ENCODE peak calls at places on chromosomes 3 and 15, in nine cellular contexts. One of them, this sample, is unnamed.
A peak's percentile ranks its signal among the peaks of the same experiment; 100 is the strongest.

GRCh38 chr3:4547799-4548198 is 54.7 kb downstream of the ITPR1 start:
- DNase-seq in GM23248: no peak
- DNase-seq in lung: no peak
- DNase-seq in upper lobe of right lung: no peak
- DNase-seq in fibroblast of gingiva: no peak
- DNase-seq in GM18507: no peak
- DNase-seq in effector memory CD8-positive, alpha-beta T cell: no peak
- DNase-seq in HS-5: no peak
- DNase-seq in activated naive CD4-positive, alpha-beta T cell treated with anti-CD3 and anti-CD28 coated beads for 36 hours: no peak
- DNase-seq in this sample: no peak

GRCh38 chr3:184345678-184346144 is 8.3 kb downstream of the FAM131A start:
- DNase-seq in GM23248: peak; percentile 90
- DNase-seq in lung: peak; percentile 77
- DNase-seq in upper lobe of right lung: peak; percentile 76
- DNase-seq in fibroblast of gingiva: peak; percentile 78
- DNase-seq in GM18507: no peak
- DNase-seq in effector memory CD8-positive, alpha-beta T cell: no peak
- DNase-seq in HS-5: no peak
- DNase-seq in activated naive CD4-positive, alpha-beta T cell treated with anti-CD3 and anti-CD28 coated beads for 36 hours: no peak
- DNase-seq in this sample: no peak

GRCh38 chr3:72657666-72658065 is 190.6 kb downstream of the SHQ1 start:
- DNase-seq in GM23248: no peak
- DNase-seq in lung: no peak
- DNase-seq in upper lobe of right lung: no peak
- DNase-seq in fibroblast of gingiva: no peak
- DNase-seq in GM18507: no peak
- DNase-seq in effector memory CD8-positive, alpha-beta T cell: no peak
- DNase-seq in HS-5: no peak
- DNase-seq in activated naive CD4-positive, alpha-beta T cell treated with anti-CD3 and anti-CD28 coated beads for 36 hours: peak; percentile 83
- DNase-seq in this sample: no peak

GRCh38 chr3:44894485-44894884 is 20.1 kb downstream of the TGM4 start:
- DNase-seq in GM23248: no peak
- DNase-seq in lung: no peak
- DNase-seq in upper lobe of right lung: no peak
- DNase-seq in fibroblast of gingiva: no peak
- DNase-seq in GM18507: no peak
- DNase-seq in effector memory CD8-positive, alpha-beta T cell: no peak
- DNase-seq in HS-5: no peak
- DNase-seq in activated naive CD4-positive, alpha-beta T cell treated with anti-CD3 and anti-CD28 coated beads for 36 hours: no peak
- DNase-seq in this sample: no peak

GRCh38 chr3:190601597-190601996 is 87.7 kb downstream of the IL1RAP start:
- DNase-seq in GM23248: no peak
- DNase-seq in lung: no peak
- DNase-seq in upper lobe of right lung: no peak
- DNase-seq in fibroblast of gingiva: no peak
- DNase-seq in GM18507: no peak
- DNase-seq in effector memory CD8-positive, alpha-beta T cell: no peak
- DNase-seq in HS-5: no peak
- DNase-seq in activated naive CD4-positive, alpha-beta T cell treated with anti-CD3 and anti-CD28 coated beads for 36 hours: no peak
- DNase-seq in this sample: no peak

GRCh38 chr15:45660231-45660979 is 25.6 kb downstream of the SQOR start:
- DNase-seq in GM23248: no peak
- DNase-seq in lung: no peak
- DNase-seq in upper lobe of right lung: no peak
- DNase-seq in fibroblast of gingiva: peak; percentile 72
- DNase-seq in GM18507: no peak
- DNase-seq in effector memory CD8-positive, alpha-beta T cell: no peak
- DNase-seq in HS-5: no peak
- DNase-seq in activated naive CD4-positive, alpha-beta T cell treated with anti-CD3 and anti-CD28 coated beads for 36 hours: no peak
- DNase-seq in this sample: no peak

GRCh38 chr15:82803793-82804574 is 1.9 kb downstream of the FSD2 start:
- DNase-seq in GM23248: peak; percentile 23
- DNase-seq in lung: no peak
- DNase-seq in upper lobe of right lung: no peak
- DNase-seq in fibroblast of gingiva: no peak
- DNase-seq in GM18507: no peak
- DNase-seq in effector memory CD8-positive, alpha-beta T cell: no peak
- DNase-seq in HS-5: no peak
- DNase-seq in activated naive CD4-positive, alpha-beta T cell treated with anti-CD3 and anti-CD28 coated beads for 36 hours: no peak
- DNase-seq in this sample: no peak

GRCh38 chr3:104952587-104952986 is 414.1 kb upstream of the ALCAM start:
- DNase-seq in GM23248: peak; percentile 71
- DNase-seq in lung: peak; percentile 63
- DNase-seq in upper lobe of right lung: no peak
- DNase-seq in fibroblast of gingiva: peak; percentile 95
- DNase-seq in GM18507: no peak
- DNase-seq in effector memory CD8-positive, alpha-beta T cell: no peak
- DNase-seq in HS-5: peak; percentile 35
- DNase-seq in activated naive CD4-positive, alpha-beta T cell treated with anti-CD3 and anti-CD28 coated beads for 36 hours: no peak
- DNase-seq in this sample: peak; percentile 76

GRCh38 chr3:79515072-79515471 is 252.7 kb downstream of the ROBO1 start:
- DNase-seq in GM23248: peak; percentile 61
- DNase-seq in lung: no peak
- DNase-seq in upper lobe of right lung: no peak
- DNase-seq in fibroblast of gingiva: peak; percentile 11
- DNase-seq in GM18507: no peak
- DNase-seq in effector memory CD8-positive, alpha-beta T cell: no peak
- DNase-seq in HS-5: no peak
- DNase-seq in activated naive CD4-positive, alpha-beta T cell treated with anti-CD3 and anti-CD28 coated beads for 36 hours: no peak
- DNase-seq in this sample: no peak

GRCh38 chr15:90552929-90553211 is 23.1 kb downstream of the CRTC3 start:
- DNase-seq in GM23248: no peak
- DNase-seq in lung: no peak
- DNase-seq in upper lobe of right lung: no peak
- DNase-seq in fibroblast of gingiva: no peak
- DNase-seq in GM18507: no peak
- DNase-seq in effector memory CD8-positive, alpha-beta T cell: no peak
- DNase-seq in HS-5: no peak
- DNase-seq in activated naive CD4-positive, alpha-beta T cell treated with anti-CD3 and anti-CD28 coated beads for 36 hours: no peak
- DNase-seq in this sample: no peak

GRCh38 chr3:83953417-83954089 is 1005.2 kb upstream of the CADM2 start:
- DNase-seq in GM23248: no peak
- DNase-seq in lung: no peak
- DNase-seq in upper lobe of right lung: no peak
- DNase-seq in fibroblast of gingiva: no peak
- DNase-seq in GM18507: no peak
- DNase-seq in effector memory CD8-positive, alpha-beta T cell: no peak
- DNase-seq in HS-5: peak; percentile 61
- DNase-seq in activated naive CD4-positive, alpha-beta T cell treated with anti-CD3 and anti-CD28 coated beads for 36 hours: no peak
- DNase-seq in this sample: no peak

GRCh38 chr3:99532246-99532645 is 106.1 kb upstream of the COL8A1 start:
- DNase-seq in GM23248: peak; percentile 81
- DNase-seq in lung: no peak
- DNase-seq in upper lobe of right lung: no peak
- DNase-seq in fibroblast of gingiva: peak; percentile 72
- DNase-seq in GM18507: peak; percentile 1
- DNase-seq in effector memory CD8-positive, alpha-beta T cell: no peak
- DNase-seq in HS-5: no peak
- DNase-seq in activated naive CD4-positive, alpha-beta T cell treated with anti-CD3 and anti-CD28 coated beads for 36 hours: peak; percentile 27
- DNase-seq in this sample: peak; percentile 94

GRCh38 chr3:161474691-161475090 is 21.9 kb upstream of the OTOL1 start:
- DNase-seq in GM23248: no peak
- DNase-seq in lung: no peak
- DNase-seq in upper lobe of right lung: no peak
- DNase-seq in fibroblast of gingiva: no peak
- DNase-seq in GM18507: no peak
- DNase-seq in effector memory CD8-positive, alpha-beta T cell: no peak
- DNase-seq in HS-5: no peak
- DNase-seq in activated naive CD4-positive, alpha-beta T cell treated with anti-CD3 and anti-CD28 coated beads for 36 hours: no peak
- DNase-seq in this sample: no peak

GRCh38 chr3:2303567-2303966 is 204.9 kb downstream of the CNTN4 start:
- DNase-seq in GM23248: peak; percentile 3
- DNase-seq in lung: no peak
- DNase-seq in upper lobe of right lung: no peak
- DNase-seq in fibroblast of gingiva: no peak
- DNase-seq in GM18507: no peak
- DNase-seq in effector memory CD8-positive, alpha-beta T cell: no peak
- DNase-seq in HS-5: no peak
- DNase-seq in activated naive CD4-positive, alpha-beta T cell treated with anti-CD3 and anti-CD28 coated beads for 36 hours: peak; percentile 32
- DNase-seq in this sample: no peak

GRCh38 chr3:148034353-148034752 is 625.2 kb downstream of the ZIC1 start:
- DNase-seq in GM23248: no peak
- DNase-seq in lung: no peak
- DNase-seq in upper lobe of right lung: no peak
- DNase-seq in fibroblast of gingiva: no peak
- DNase-seq in GM18507: no peak
- DNase-seq in effector memory CD8-positive, alpha-beta T cell: no peak
- DNase-seq in HS-5: no peak
- DNase-seq in activated naive CD4-positive, alpha-beta T cell treated with anti-CD3 and anti-CD28 coated beads for 36 hours: no peak
- DNase-seq in this sample: no peak

GRCh38 chr15:40259021-40259420 is 20.2 kb downstream of the PAK6 start:
- DNase-seq in GM23248: no peak
- DNase-seq in lung: no peak
- DNase-seq in upper lobe of right lung: no peak
- DNase-seq in fibroblast of gingiva: no peak
- DNase-seq in GM18507: no peak
- DNase-seq in effector memory CD8-positive, alpha-beta T cell: no peak
- DNase-seq in HS-5: no peak
- DNase-seq in activated naive CD4-positive, alpha-beta T cell treated with anti-CD3 and anti-CD28 coated beads for 36 hours: no peak
- DNase-seq in this sample: no peak

GRCh38 chr15:94493176-94493575 is 261.8 kb downstream of the MCTP2 start:
- DNase-seq in GM23248: no peak
- DNase-seq in lung: no peak
- DNase-seq in upper lobe of right lung: no peak
- DNase-seq in fibroblast of gingiva: no peak
- DNase-seq in GM18507: no peak
- DNase-seq in effector memory CD8-positive, alpha-beta T cell: no peak
- DNase-seq in HS-5: no peak
- DNase-seq in activated naive CD4-positive, alpha-beta T cell treated with anti-CD3 and anti-CD28 coated beads for 36 hours: no peak
- DNase-seq in this sample: no peak

GRCh38 chr15:40937762-40938529 is 8.8 kb downstream of the DLL4 start:
- DNase-seq in GM23248: peak; percentile 44
- DNase-seq in lung: no peak
- DNase-seq in upper lobe of right lung: no peak
- DNase-seq in fibroblast of gingiva: peak; percentile 22
- DNase-seq in GM18507: no peak
- DNase-seq in effector memory CD8-positive, alpha-beta T cell: no peak
- DNase-seq in HS-5: no peak
- DNase-seq in activated naive CD4-positive, alpha-beta T cell treated with anti-CD3 and anti-CD28 coated beads for 36 hours: peak; percentile 32
- DNase-seq in this sample: no peak

GRCh38 chr3:152071924-152072323 is 196.8 kb upstream of the MBNL1 start:
- DNase-seq in GM23248: peak; percentile 78
- DNase-seq in lung: no peak
- DNase-seq in upper lobe of right lung: no peak
- DNase-seq in fibroblast of gingiva: peak; percentile 49
- DNase-seq in GM18507: peak; percentile 2
- DNase-seq in effector memory CD8-positive, alpha-beta T cell: peak; percentile 1
- DNase-seq in HS-5: peak; percentile 28
- DNase-seq in activated naive CD4-positive, alpha-beta T cell treated with anti-CD3 and anti-CD28 coated beads for 36 hours: peak; percentile 18
- DNase-seq in this sample: no peak

GRCh38 chr3:167780214-167780613 is 44.7 kb downstream of the SERPINI1 start:
- DNase-seq in GM23248: no peak
- DNase-seq in lung: no peak
- DNase-seq in upper lobe of right lung: no peak
- DNase-seq in fibroblast of gingiva: no peak
- DNase-seq in GM18507: no peak
- DNase-seq in effector memory CD8-positive, alpha-beta T cell: no peak
- DNase-seq in HS-5: no peak
- DNase-seq in activated naive CD4-positive, alpha-beta T cell treated with anti-CD3 and anti-CD28 coated beads for 36 hours: no peak
- DNase-seq in this sample: no peak

GRCh38 chr15:53197426-53197839 is 407.3 kb upstream of the ONECUT1 start:
- DNase-seq in GM23248: peak; percentile 75
- DNase-seq in lung: peak; percentile 43
- DNase-seq in upper lobe of right lung: peak; percentile 76
- DNase-seq in fibroblast of gingiva: no peak
- DNase-seq in GM18507: peak; percentile 12
- DNase-seq in effector memory CD8-positive, alpha-beta T cell: no peak
- DNase-seq in HS-5: no peak
- DNase-seq in activated naive CD4-positive, alpha-beta T cell treated with anti-CD3 and anti-CD28 coated beads for 36 hours: peak; percentile 59
- DNase-seq in this sample: no peak

GRCh38 chr3:126540946-126541627 is 17.1 kb downstream of the CHST13 start:
- DNase-seq in GM23248: no peak
- DNase-seq in lung: no peak
- DNase-seq in upper lobe of right lung: peak; percentile 6
- DNase-seq in fibroblast of gingiva: no peak
- DNase-seq in GM18507: no peak
- DNase-seq in effector memory CD8-positive, alpha-beta T cell: no peak
- DNase-seq in HS-5: no peak
- DNase-seq in activated naive CD4-positive, alpha-beta T cell treated with anti-CD3 and anti-CD28 coated beads for 36 hours: no peak
- DNase-seq in this sample: no peak

GRCh38 chr3:120425877-120426276 is 24.9 kb downstream of the FSTL1 start:
- DNase-seq in GM23248: peak; percentile 88
- DNase-seq in lung: no peak
- DNase-seq in upper lobe of right lung: no peak
- DNase-seq in fibroblast of gingiva: peak; percentile 89
- DNase-seq in GM18507: no peak
- DNase-seq in effector memory CD8-positive, alpha-beta T cell: no peak
- DNase-seq in HS-5: peak; percentile 53
- DNase-seq in activated naive CD4-positive, alpha-beta T cell treated with anti-CD3 and anti-CD28 coated beads for 36 hours: no peak
- DNase-seq in this sample: no peak

GRCh38 chr15:48168626-48169025 is 9.5 kb downstream of the MYEF2 start:
- DNase-seq in GM23248: no peak
- DNase-seq in lung: no peak
- DNase-seq in upper lobe of right lung: no peak
- DNase-seq in fibroblast of gingiva: no peak
- DNase-seq in GM18507: no peak
- DNase-seq in effector memory CD8-positive, alpha-beta T cell: no peak
- DNase-seq in HS-5: no peak
- DNase-seq in activated naive CD4-positive, alpha-beta T cell treated with anti-CD3 and anti-CD28 coated beads for 36 hours: no peak
- DNase-seq in this sample: no peak

GRCh38 chr15:62391565-62392262 is 226.6 kb upstream of the C2CD4B start:
- DNase-seq in GM23248: peak; percentile 73
- DNase-seq in lung: no peak
- DNase-seq in upper lobe of right lung: peak; percentile 78
- DNase-seq in fibroblast of gingiva: peak; percentile 52
- DNase-seq in GM18507: no peak
- DNase-seq in effector memory CD8-positive, alpha-beta T cell: peak; percentile 3
- DNase-seq in HS-5: no peak
- DNase-seq in activated naive CD4-positive, alpha-beta T cell treated with anti-CD3 and anti-CD28 coated beads for 36 hours: peak; percentile 39
- DNase-seq in this sample: peak; percentile 51

GRCh38 chr3:103684956-103685355 is 1250.1 kb downstream of the ZPLD1 start:
- DNase-seq in GM23248: no peak
- DNase-seq in lung: no peak
- DNase-seq in upper lobe of right lung: no peak
- DNase-seq in fibroblast of gingiva: no peak
- DNase-seq in GM18507: no peak
- DNase-seq in effector memory CD8-positive, alpha-beta T cell: no peak
- DNase-seq in HS-5: no peak
- DNase-seq in activated naive CD4-positive, alpha-beta T cell treated with anti-CD3 and anti-CD28 coated beads for 36 hours: no peak
- DNase-seq in this sample: no peak

GRCh38 chr3:134327594-134327975 is 46.7 kb downstream of the AMOTL2 start:
- DNase-seq in GM23248: peak; percentile 95
- DNase-seq in lung: no peak
- DNase-seq in upper lobe of right lung: no peak
- DNase-seq in fibroblast of gingiva: peak; percentile 41
- DNase-seq in GM18507: no peak
- DNase-seq in effector memory CD8-positive, alpha-beta T cell: no peak
- DNase-seq in HS-5: peak; percentile 95
- DNase-seq in activated naive CD4-positive, alpha-beta T cell treated with anti-CD3 and anti-CD28 coated beads for 36 hours: no peak
- DNase-seq in this sample: peak; percentile 90

GRCh38 chr3:41697702-41698101 is 264.2 kb downstream of the ULK4 start:
- DNase-seq in GM23248: no peak
- DNase-seq in lung: no peak
- DNase-seq in upper lobe of right lung: no peak
- DNase-seq in fibroblast of gingiva: no peak
- DNase-seq in GM18507: no peak
- DNase-seq in effector memory CD8-positive, alpha-beta T cell: no peak
- DNase-seq in HS-5: no peak
- DNase-seq in activated naive CD4-positive, alpha-beta T cell treated with anti-CD3 and anti-CD28 coated beads for 36 hours: no peak
- DNase-seq in this sample: no peak

GRCh38 chr3:98855811-98856400 is 45.6 kb downstream of the DCBLD2 start:
- DNase-seq in GM23248: peak; percentile 98
- DNase-seq in lung: no peak
- DNase-seq in upper lobe of right lung: no peak
- DNase-seq in fibroblast of gingiva: peak; percentile 90
- DNase-seq in GM18507: no peak
- DNase-seq in effector memory CD8-positive, alpha-beta T cell: no peak
- DNase-seq in HS-5: peak; percentile 89
- DNase-seq in activated naive CD4-positive, alpha-beta T cell treated with anti-CD3 and anti-CD28 coated beads for 36 hours: no peak
- DNase-seq in this sample: peak; percentile 86

GRCh38 chr15:54500330-54500729 is 522.1 kb downstream of the UNC13C start:
- DNase-seq in GM23248: no peak
- DNase-seq in lung: no peak
- DNase-seq in upper lobe of right lung: no peak
- DNase-seq in fibroblast of gingiva: no peak
- DNase-seq in GM18507: no peak
- DNase-seq in effector memory CD8-positive, alpha-beta T cell: no peak
- DNase-seq in HS-5: no peak
- DNase-seq in activated naive CD4-positive, alpha-beta T cell treated with anti-CD3 and anti-CD28 coated beads for 36 hours: no peak
- DNase-seq in this sample: no peak

GRCh38 chr3:18445421-18446066 is 20.4 kb upstream of the SATB1 start:
- DNase-seq in GM23248: no peak
- DNase-seq in lung: no peak
- DNase-seq in upper lobe of right lung: no peak
- DNase-seq in fibroblast of gingiva: no peak
- DNase-seq in GM18507: no peak
- DNase-seq in effector memory CD8-positive, alpha-beta T cell: peak; percentile 73
- DNase-seq in HS-5: no peak
- DNase-seq in activated naive CD4-positive, alpha-beta T cell treated with anti-CD3 and anti-CD28 coated beads for 36 hours: peak; percentile 72
- DNase-seq in this sample: no peak

This sample was measured in HS-27A.